ENCODE peak calls at places on chromosomes 12 and 14, in seven cellular contexts. Z, C, J, Q, K, B and X are unnamed samples. For H3K4me1, the result is how much of the 10 kb centered on the place peaks cover.

GRCh38 chr12:51834411-51834810 is 14.1 kb downstream of the FIGNL2 start:
- DNase-seq in Z (no peak), K (no peak), Q (no peak), B (no peak), J (no peak), C (no peak), X (no peak)

GRCh38 chr12:113805201-113805600 is 160.9 kb downstream of the RBM19 start:
- DNase-seq in Q (peak), Z (no peak), C (no peak), B (no peak), K (no peak), J (no peak), X (no peak)

GRCh38 chr14:71187633-71188356 is 280.5 kb downstream of the PCNX1 start:
- DNase-seq in J (no peak), K (peak), Z (no peak), C (peak), B (peak), Q (no peak), X (no peak)

GRCh38 chr14:77105554-77105953 is 7.5 kb downstream of the CIPC start:
- DNase-seq in K (no peak), B (no peak), C (no peak), Z (no peak), Q (no peak), J (no peak), X (no peak)

GRCh38 chr14:76941544-76942287 is 86.8 kb downstream of the IRF2BPL start:
- DNase-seq in J (no peak), K (no peak), B (no peak), Q (no peak), Z (no peak), C (no peak), X (no peak)

GRCh38 chr14:103014466-103015319 is 42.7 kb downstream of the CDC42BPB start:
- DNase-seq in Q (no peak), C (no peak), Z (no peak), J (no peak), K (no peak), B (no peak), X (peak)

GRCh38 chr12:43309845-43310405 is 242.1 kb downstream of the ADAMTS20 start:
- DNase-seq in Q (no peak), Z (no peak), C (no peak), B (no peak), J (no peak), K (no peak), X (peak)

GRCh38 chr12:42143401-42144173 is 1.1 kb downstream of the GXYLT1 start:
- DNase-seq in B (no peak), Q (no peak), J (no peak), K (no peak), C (peak), Z (no peak), X (peak)

GRCh38 chr12:57550628-57551549 is 1.0 kb downstream of the KIF5A start:
- DNase-seq in B (no peak), Q (no peak), C (no peak), J (no peak), Z (no peak), K (no peak), X (no peak)

GRCh38 chr14:54805521-54806322 is 96.9 kb downstream of the GCH1 start:
- DNase-seq in Z (peak), C (peak), B (peak), K (peak), Q (peak), J (peak), X (peak)

GRCh38 chr14:96717116-96717515 is 80.1 kb upstream of the VRK1 start:
- DNase-seq in K (no peak), B (no peak), C (no peak), Z (no peak), Q (no peak), J (no peak), X (no peak)

GRCh38 chr14:22820731-22821130 is 5.5 kb upstream of the SLC7A7 start:
- DNase-seq in B (no peak), C (peak), K (peak), Z (no peak), J (no peak), Q (no peak), X (peak)

GRCh38 chr14:71932229-71932951 is at the start of gene RGS6:
- DNase-seq in B (peak), Q (no peak), C (peak), Z (peak), K (no peak), J (no peak), X (peak)

GRCh38 chr14:20662968-20663731 is 21.2 kb upstream of the RNASE4 start:
- DNase-seq in J (peak), Q (peak), Z (peak), C (peak), K (peak), B (peak), X (peak)

GRCh38 chr12:77723308-77723707 is 107.4 kb upstream of the NAV3 start:
- DNase-seq in C (no peak), B (no peak), Q (no peak), J (no peak), K (no peak), Z (no peak), X (no peak)

GRCh38 chr12:124655317-124656213 is 88.2 kb upstream of the NCOR2 start:
- DNase-seq in Q (peak), K (no peak), Z (peak), J (peak), B (peak), C (no peak), X (peak)

GRCh38 chr12:128830505-128830893 is 6.7 kb upstream of the SLC15A4 start:
- DNase-seq in Q (no peak), Z (no peak), K (no peak), C (no peak), B (no peak), J (no peak), X (no peak)

GRCh38 chr12:21221778-21222177 is 90.8 kb downstream of the SLCO1B1 start:
- DNase-seq in C (no peak), Q (no peak), Z (no peak), J (no peak), K (no peak), B (no peak), X (no peak)
- H3K4me1 ChIP-seq in C (under half), Q (under half), Z (under half), J (under half), K (under half), B (under half), X (under half)

GRCh38 chr14:91454580-91454979 is 37.0 kb upstream of the CCDC88C start:
- DNase-seq in J (no peak), Q (no peak), Z (no peak), B (no peak), K (no peak), C (no peak), X (no peak)
- H3K4me1 ChIP-seq in J (under half), Q (under half), Z (under half), B (under half), K (under half), C (under half), X (under half)

GRCh38 chr12:55718650-55719275 is 1.4 kb upstream of the RDH5 start:
- DNase-seq in K (no peak), C (no peak), J (no peak), Z (no peak), Q (peak), B (no peak), X (no peak)
- H3K4me1 ChIP-seq in K (under half), C (half or more), J (half or more), Z (under half), Q (half or more), B (half or more), X (half or more)

GRCh38 chr12:12823308-12823707 is 10.2 kb downstream of the DDX47 start:
- DNase-seq in K (peak), J (no peak), C (peak), Q (no peak), B (no peak), Z (no peak), X (peak)
- H3K4me1 ChIP-seq in K (half or more), J (half or more), C (half or more), Q (under half), B (under half), Z (under half), X (half or more)

GRCh38 chr12:116313194-116313910 is 35.9 kb upstream of the MED13L start:
- DNase-seq in B (no peak), Z (no peak), Q (no peak), K (no peak), C (no peak), J (no peak), X (no peak)
- H3K4me1 ChIP-seq in B (under half), Z (under half), Q (under half), K (under half), C (under half), J (under half), X (under half)

GRCh38 chr12:116257826-116258225 is 19.7 kb downstream of the MED13L start:
- DNase-seq in B (no peak), Z (no peak), J (no peak), K (no peak), C (no peak), Q (no peak), X (no peak)

GRCh38 chr12:116261525-116262100 is 15.9 kb downstream of the MED13L start:
- DNase-seq in C (no peak), Z (no peak), J (no peak), K (no peak), Q (no peak), B (no peak), X (no peak)

GRCh38 chr12:116257213-116257612 is 20.3 kb downstream of the MED13L start:
- DNase-seq in K (no peak), Z (no peak), C (no peak), Q (no peak), B (no peak), J (no peak), X (no peak)

GRCh38 chr12:116262741-116263140 is 14.8 kb downstream of the MED13L start:
- DNase-seq in B (no peak), K (no peak), C (no peak), Z (no peak), Q (no peak), J (no peak), X (no peak)

GRCh38 chr12:116259800-116260589 is 17.5 kb downstream of the MED13L start:
- DNase-seq in C (no peak), J (no peak), B (no peak), Q (no peak), Z (no peak), K (no peak), X (no peak)
- H3K4me1 ChIP-seq in C (under half), J (half or more), B (half or more), Q (half or more), Z (under half), K (half or more), X (under half)